ENCODE peak calls at places on chromosomes 6 and 20, in five cellular contexts. R is left ventricle myocardium superior; A is hippocampal formation; L is glutamatergic neuron; N is stimulated activated naive B cell treated with anti-CD40 and anti-IgM and Interleukin-4, amounts not matched to agents 10 μg/mL and 1 μg/mL and 100 μg/mL, for 72 hours. Q is an unnamed sample.

GRCh38 chr6:31187780-31188194 is 17.3 kb upstream of the POU5F1 start:
- DNase-seq in R (no peak), N (no peak), L (no peak), A (no peak), Q (no peak)

GRCh38 chr20:20312562-20312961 is 55.3 kb upstream of the INSM1 start:
- DNase-seq in R (no peak), L (no peak), N (no peak), A (no peak), Q (no peak)

GRCh38 chr6:109342564-109342963 is 39.7 kb downstream of the CD164 start:
- DNase-seq in L (no peak), A (no peak), R (no peak), N (no peak), Q (no peak)

GRCh38 chr6:129212081-129212480 is 329.1 kb downstream of the LAMA2 start:
- DNase-seq in L (no peak), R (no peak), A (no peak), N (no peak), Q (no peak)

GRCh38 chr6:11744753-11745152 is 33.9 kb downstream of the ADTRP start:
- DNase-seq in L (no peak), N (no peak), R (peak), A (peak), Q (no peak)

GRCh38 chr20:16541878-16542277 is 31.4 kb downstream of the KIF16B start:
- DNase-seq in L (no peak), A (no peak), N (no peak), R (no peak), Q (no peak)

GRCh38 chr6:123434186-123434585 is 202.6 kb downstream of the TRDN start:
- DNase-seq in L (no peak), N (no peak), A (no peak), R (no peak), Q (no peak)

GRCh38 chr20:9035129-9035528 is 33.8 kb upstream of the PLCB4 start:
- DNase-seq in A (no peak), L (no peak), N (no peak), R (no peak), Q (no peak)

GRCh38 chr6:14786455-14786854 is 459.4 kb upstream of the JARID2 start:
- DNase-seq in A (no peak), R (no peak), L (no peak), N (no peak), Q (no peak)

GRCh38 chr20:1975251-1975650 is 18.6 kb downstream of the PDYN start:
- DNase-seq in A (no peak), L (no peak), N (no peak), R (no peak), Q (no peak)

GRCh38 chr6:158414900-158415299 is 102.6 kb downstream of the TULP4 start:
- DNase-seq in A (no peak), N (no peak), L (no peak), R (no peak), Q (no peak)

GRCh38 chr20:39623584-39624234 is 661.6 kb downstream of the DHX35 start:
- DNase-seq in L (no peak), A (no peak), R (no peak), N (no peak), Q (no peak)

GRCh38 chr6:161038229-161039003 is 46.8 kb downstream of the MAP3K4 start:
- DNase-seq in N (no peak), R (peak), A (no peak), L (no peak), Q (no peak)

GRCh38 chr6:110387986-110388385 is 27.4 kb downstream of the DDO start:
- DNase-seq in R (no peak), L (no peak), N (no peak), A (no peak), Q (no peak)

Q was measured in endothelial cell.